ENCODE peak calls at places on chromosome 10, in five cellular contexts. D, E, Q, M and F are unnamed samples.

GRCh38 chr10:8273749-8274148 is 219.3 kb downstream of the GATA3 start:
- DNase-seq in Q (no peak), M (no peak), E (no peak), D (no peak), F (no peak)

GRCh38 chr10:120942806-120943413 is 91.7 kb downstream of the WDR11 start:
- DNase-seq in Q (peak; percentile 1), D (peak; percentile 89), M (peak; percentile 87), E (peak; percentile 92), F (peak; percentile 72)

GRCh38 chr10:35268791-35269257 is 67.5 kb upstream of the CCNY start:
- DNase-seq in M (no peak), D (no peak), E (no peak), Q (no peak), F (peak; percentile 36)

GRCh38 chr10:124648738-124649137 is 95.4 kb downstream of the FAM53B start:
- DNase-seq in E (peak; percentile 57), D (peak; percentile 79), M (peak; percentile 80), Q (no peak), F (peak; percentile 69)

GRCh38 chr10:23345861-23346260 is 1.3 kb upstream of the C10orf67 start:
- DNase-seq in Q (no peak), E (peak; percentile 64), D (no peak), M (no peak), F (peak; percentile 89)

GRCh38 chr10:48579251-48579960 is 25.5 kb downstream of the ARHGAP22 start:
- DNase-seq in Q (no peak), M (no peak), D (peak; percentile 4), E (peak; percentile 40), F (peak; percentile 61)

GRCh38 chr10:126014309-126014708 is 117.9 kb downstream of the FANK1 start:
- DNase-seq in Q (no peak), M (no peak), D (no peak), E (no peak), F (peak; percentile 84)

GRCh38 chr10:127243490-127244272 is 47.3 kb upstream of the INSYN2A start:
- DNase-seq in D (no peak), E (peak; percentile 42), M (peak; percentile 57), Q (peak; percentile 1), F (peak; percentile 42)

GRCh38 chr10:112823604-112824003 is 126.4 kb upstream of the TCF7L2 start:
- DNase-seq in E (no peak), Q (no peak), M (no peak), D (no peak), F (no peak)

GRCh38 chr10:6384847-6385246 is 182.1 kb downstream of the PFKFB3 start:
- DNase-seq in E (no peak), M (no peak), D (no peak), Q (no peak), F (no peak)

GRCh38 chr10:23171232-23171876 is 20.8 kb upstream of the PTF1A start:
- DNase-seq in D (no peak), E (peak; percentile 60), M (peak; percentile 23), Q (no peak), F (peak; percentile 44)

GRCh38 chr10:101139421-101139911 is 8.4 kb downstream of the TLX1 start:
- DNase-seq in Q (no peak), D (no peak), M (no peak), E (peak; percentile 55), F (peak; percentile 36)

GRCh38 chr10:15485684-15486316 is 114.7 kb upstream of the FAM171A1 start:
- DNase-seq in Q (no peak), D (no peak), M (no peak), E (peak; percentile 29), F (peak; percentile 97)

GRCh38 chr10:77049896-77050295 is 587.7 kb downstream of the KCNMA1 start:
- DNase-seq in D (no peak), Q (peak; percentile 26), E (peak; percentile 79), M (no peak), F (peak; percentile 80)

GRCh38 chr10:34280599-34281374 is 534.3 kb downstream of the PARD3 start:
- DNase-seq in Q (peak; percentile 69), E (peak; percentile 80), M (peak; percentile 23), D (no peak), F (peak; percentile 95)

GRCh38 chr10:69759641-69760040 is 42.1 kb upstream of the COL13A1 start:
- DNase-seq in D (no peak), E (no peak), Q (no peak), M (no peak), F (no peak)

GRCh38 chr10:132671171-132672154 is 114.5 kb downstream of the NKX6-2 start:
- DNase-seq in E (no peak), D (no peak), Q (no peak), M (no peak), F (no peak)

GRCh38 chr10:13834581-13835286 is 248.0 kb downstream of the PRPF18 start:
- DNase-seq in Q (no peak), M (no peak), D (no peak), E (no peak), F (peak; percentile 74)

GRCh38 chr10:119343001-119343601 is 135.7 kb downstream of the GRK5 start:
- DNase-seq in E (no peak), Q (no peak), M (no peak), D (no peak), F (no peak)

GRCh38 chr10:69800109-69800508 is 1.6 kb upstream of the COL13A1 start:
- DNase-seq in E (peak; percentile 81), D (no peak), Q (no peak), M (peak; percentile 37), F (peak; percentile 75)

GRCh38 chr10:59336632-59337031 is 25.7 kb downstream of the FAM13C start:
- DNase-seq in Q (no peak), D (no peak), E (peak; percentile 57), M (no peak), F (peak; percentile 69)

GRCh38 chr10:119409906-119410305 is 132.6 kb downstream of the RGS10 start:
- DNase-seq in Q (no peak), M (no peak), E (no peak), D (no peak), F (no peak)